ENCODE peak calls at places on chromosomes 7 and 10, in nine cellular contexts. M is kidney, C is prostate gland, G is Panc1, E is OCI-LY7, Y is mammary epithelial cell, Z is brain microvascular endothelial cell, L is spleen, J is tibial nerve. O is an unnamed sample.

GRCh38 chr10:118447478-118447877 is 105.4 kb upstream of the FAM204A start:
- DNase-seq in M (peak), C (peak), G (no peak), E (no peak), Y (peak), Z (no peak), L (no peak), J (peak), O (no peak)

GRCh38 chr7:18144171-18144570 is 116.5 kb upstream of the PRPS1L1 start:
- DNase-seq in M (no peak), C (no peak), G (no peak), E (no peak), Y (no peak), Z (no peak), L (no peak), J (no peak), O (no peak)

GRCh38 chr10:79905322-79906314 is 43.3 kb downstream of the SFTPD start:
- DNase-seq in M (no peak), C (no peak), G (no peak), E (no peak), Y (peak), Z (peak), L (no peak), J (no peak), O (no peak)

GRCh38 chr7:132854238-132854637 is 227.7 kb downstream of the CHCHD3 start:
- DNase-seq in M (no peak), C (no peak), G (no peak), E (no peak), Y (no peak), Z (no peak), L (no peak), J (no peak), O (no peak)

GRCh38 chr10:46050956-46051355 is 4.9 kb upstream of the MSMB start:
- DNase-seq in M (no peak), C (no peak), G (no peak), E (no peak), Y (peak), Z (no peak), L (no peak), J (no peak), O (peak)

GRCh38 chr7:96827701-96828100 is 118.1 kb upstream of the SEM1 start:
- DNase-seq in M (no peak), C (no peak), G (no peak), E (no peak), Y (no peak), Z (no peak), L (no peak), J (no peak), O (no peak)

GRCh38 chr10:71262027-71262426 is 49.7 kb downstream of the UNC5B start:
- DNase-seq in M (no peak), C (no peak), G (no peak), E (no peak), Y (no peak), Z (no peak), L (no peak), J (no peak), O (no peak)

GRCh38 chr10:44865289-44865671 is 45.9 kb upstream of the TMEM72 start:
- DNase-seq in M (no peak), C (no peak), G (no peak), E (no peak), Y (no peak), Z (no peak), L (no peak), J (peak), O (no peak)

GRCh38 chr10:108582387-108582786 is 1340.9 kb downstream of the XPNPEP1 start:
- DNase-seq in M (no peak), C (no peak), G (no peak), E (no peak), Y (no peak), Z (peak), L (no peak), J (no peak), O (peak)

GRCh38 chr10:66747451-66747850 is 178.4 kb upstream of the LRRTM3 start:
- DNase-seq in M (no peak), C (no peak), G (no peak), E (no peak), Y (peak), Z (peak), L (no peak), J (no peak), O (peak)

GRCh38 chr7:94620703-94621118 is 35.2 kb downstream of the SGCE start:
- DNase-seq in M (peak), C (peak), G (peak), E (no peak), Y (peak), Z (peak), L (peak), J (peak), O (peak)

GRCh38 chr7:151694828-151695580 is 175.3 kb upstream of the RHEB start:
- DNase-seq in M (peak), C (peak), G (no peak), E (no peak), Y (no peak), Z (no peak), L (peak), J (no peak), O (no peak)

GRCh38 chr7:44348300-44348699 is 22.9 kb upstream of the CAMK2B start:
- DNase-seq in M (no peak), C (no peak), G (no peak), E (peak), Y (no peak), Z (peak), L (no peak), J (no peak), O (peak)

GRCh38 chr10:49139866-49140195 is 6.0 kb upstream of the FAM170B start:
- DNase-seq in M (no peak), C (no peak), G (no peak), E (no peak), Y (peak), Z (peak), L (no peak), J (no peak), O (peak)

GRCh38 chr10:100904903-100905302 is 7.9 kb upstream of the SLF2 start:
- DNase-seq in M (no peak), C (no peak), G (no peak), E (no peak), Y (no peak), Z (no peak), L (no peak), J (no peak), O (no peak)

GRCh38 chr7:151968357-151968756 is 12.1 kb downstream of the GALNTL5 start:
- DNase-seq in M (no peak), C (no peak), G (no peak), E (no peak), Y (no peak), Z (no peak), L (no peak), J (peak), O (no peak)

GRCh38 chr10:660413-660979 is 29.0 kb downstream of the DIP2C start:
- DNase-seq in M (no peak), C (no peak), G (no peak), E (no peak), Y (no peak), Z (no peak), L (no peak), J (no peak), O (no peak)

GRCh38 chr7:122416316-122416925 is 111.9 kb upstream of the FEZF1 start:
- DNase-seq in M (no peak), C (no peak), G (no peak), E (no peak), Y (no peak), Z (peak), L (no peak), J (no peak), O (no peak)

GRCh38 chr7:69419928-69420327 is 178.3 kb upstream of the AUTS2 start:
- DNase-seq in M (no peak), C (no peak), G (no peak), E (no peak), Y (no peak), Z (no peak), L (no peak), J (no peak), O (no peak)

GRCh38 chr7:30935569-30935877 is 23.9 kb downstream of the AQP1 start:
- DNase-seq in M (no peak), C (no peak), G (no peak), E (no peak), Y (no peak), Z (no peak), L (no peak), J (no peak), O (no peak)

GRCh38 chr7:150857276-150858055 is 5.1 kb downstream of the AOC1 start:
- DNase-seq in M (no peak), C (no peak), G (no peak), E (no peak), Y (no peak), Z (no peak), L (no peak), J (no peak), O (no peak)

GRCh38 chr7:105690286-105690915 is 109.1 kb upstream of the EFCAB10 start:
- DNase-seq in M (no peak), C (no peak), G (no peak), E (no peak), Y (no peak), Z (no peak), L (no peak), J (no peak), O (no peak)

GRCh38 chr7:134900430-134900876 is 85.9 kb upstream of the AGBL3 start:
- DNase-seq in M (no peak), C (no peak), G (no peak), E (peak), Y (no peak), Z (no peak), L (no peak), J (no peak), O (no peak)

GRCh38 chr10:89535185-89536012 is at the start of gene SLC16A12:
- DNase-seq in M (peak), C (no peak), G (no peak), E (no peak), Y (no peak), Z (no peak), L (no peak), J (no peak), O (no peak)

GRCh38 chr7:100191775-100192174 is 14.1 kb downstream of the STAG3 start:
- DNase-seq in M (no peak), C (no peak), G (no peak), E (peak), Y (no peak), Z (peak), L (no peak), J (no peak), O (no peak)

GRCh38 chr10:100065084-100065660 is 16.5 kb downstream of the CPN1 start:
- DNase-seq in M (no peak), C (no peak), G (no peak), E (no peak), Y (no peak), Z (no peak), L (no peak), J (no peak), O (no peak)

GRCh38 chr7:70660154-70660818 is 471.7 kb upstream of the GALNT17 start:
- DNase-seq in M (no peak), C (no peak), G (no peak), E (no peak), Y (no peak), Z (no peak), L (peak), J (no peak), O (no peak)

GRCh38 chr10:48289652-48290238 is 15.2 kb upstream of the FRMPD2 start:
- DNase-seq in M (no peak), C (peak), G (peak), E (peak), Y (peak), Z (peak), L (no peak), J (peak), O (peak)

GRCh38 chr7:78130443-78131200 is 332.0 kb downstream of the PHTF2 start:
- DNase-seq in M (no peak), C (no peak), G (no peak), E (no peak), Y (no peak), Z (no peak), L (no peak), J (no peak), O (no peak)

GRCh38 chr10:92972066-92972870 is 88.3 kb upstream of the CYP26C1 start:
- DNase-seq in M (no peak), C (no peak), G (peak), E (no peak), Y (peak), Z (peak), L (no peak), J (no peak), O (peak)

GRCh38 chr7:130904031-130904757 is 170.2 kb upstream of the KLF14 start:
- DNase-seq in M (no peak), C (no peak), G (peak), E (no peak), Y (peak), Z (peak), L (no peak), J (no peak), O (peak)

GRCh38 chr10:119259345-119259744 is 52.0 kb downstream of the GRK5 start:
- DNase-seq in M (no peak), C (no peak), G (no peak), E (no peak), Y (no peak), Z (no peak), L (peak), J (no peak), O (no peak)

GRCh38 chr7:1693991-1694524 is 24.0 kb downstream of the ELFN1 start:
- DNase-seq in M (peak), C (no peak), G (no peak), E (no peak), Y (no peak), Z (peak), L (peak), J (no peak), O (no peak)

GRCh38 chr10:113665806-113666354 is 2.0 kb upstream of the NRAP start:
- DNase-seq in M (no peak), C (peak), G (no peak), E (no peak), Y (peak), Z (peak), L (no peak), J (no peak), O (peak)

GRCh38 chr10:129464251-129464650 is 2.8 kb upstream of the MGMT start:
- DNase-seq in M (no peak), C (no peak), G (no peak), E (no peak), Y (no peak), Z (no peak), L (peak), J (no peak), O (no peak)

GRCh38 chr10:76201962-76202361 is 770.5 kb downstream of the LRMDA start:
- DNase-seq in M (no peak), C (peak), G (no peak), E (no peak), Y (no peak), Z (no peak), L (no peak), J (no peak), O (no peak)
- TF ChIP-seq CTCF in M (no peak), C (no peak), G (no peak), E (no peak), Y (no peak), Z (no peak), L (no peak), J (no peak), O (no peak)

GRCh38 chr7:127995866-127996215 is 35.4 kb downstream of the LRRC4 start:
- DNase-seq in M (no peak), C (no peak), G (no peak), E (no peak), Y (no peak), Z (no peak), L (peak), J (no peak), O (no peak)

GRCh38 chr7:128000048-128000447 is 31.2 kb downstream of the LRRC4 start:
- DNase-seq in M (no peak), C (no peak), G (no peak), E (no peak), Y (no peak), Z (no peak), L (no peak), J (no peak), O (no peak)

GRCh38 chr7:127995157-127995865 is 35.9 kb downstream of the LRRC4 start:
- DNase-seq in M (no peak), C (no peak), G (no peak), E (no peak), Y (no peak), Z (no peak), L (no peak), J (peak), O (no peak)

GRCh38 chr7:127996253-127997071 is 34.8 kb downstream of the LRRC4 start:
- DNase-seq in M (no peak), C (no peak), G (no peak), E (no peak), Y (no peak), Z (no peak), L (no peak), J (no peak), O (no peak)

DNA sequence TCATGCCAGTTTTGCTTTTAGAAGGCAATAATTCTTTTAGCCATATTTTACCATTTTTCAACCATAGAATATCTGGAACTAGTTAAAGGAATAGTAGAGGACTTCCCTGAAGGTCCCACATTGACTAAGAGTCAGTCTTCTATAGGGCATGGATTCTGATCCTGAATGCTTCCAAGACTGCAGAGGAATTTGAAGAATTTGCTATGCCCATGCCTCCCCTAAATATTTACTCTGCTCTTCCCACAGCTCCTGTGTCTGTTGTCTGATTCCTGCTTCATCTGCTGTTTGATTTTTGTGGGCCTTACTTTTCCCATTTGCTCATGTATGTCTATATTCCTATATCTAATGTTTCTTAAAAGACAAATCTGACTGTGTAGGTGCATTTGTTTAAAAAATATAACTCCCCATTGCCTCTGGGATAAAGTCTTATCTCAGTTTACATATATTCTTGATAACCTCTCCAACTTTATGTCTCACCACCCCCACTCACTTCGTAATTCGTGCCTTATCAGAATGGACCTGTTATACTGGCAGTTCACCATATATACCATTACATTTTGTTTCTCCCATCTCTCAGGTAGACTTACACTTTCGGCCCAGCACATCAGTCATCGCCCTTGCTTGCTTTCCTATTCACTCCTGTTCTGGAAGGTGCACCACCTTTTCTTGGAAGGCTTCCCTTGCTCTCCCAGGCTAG is 33.9 kb downstream of the LRRC4 start:
- DNase-seq in M (no peak), C (no peak), G (no peak), E (no peak), Y (no peak), Z (no peak), L (no peak), J (no peak), O (no peak)
- H3K27ac ChIP-seq in M (no peak), C (no peak), G (no peak), E (no peak), Y (no peak), Z (no peak), L (no peak), J (no peak), O (no peak)

DNA sequence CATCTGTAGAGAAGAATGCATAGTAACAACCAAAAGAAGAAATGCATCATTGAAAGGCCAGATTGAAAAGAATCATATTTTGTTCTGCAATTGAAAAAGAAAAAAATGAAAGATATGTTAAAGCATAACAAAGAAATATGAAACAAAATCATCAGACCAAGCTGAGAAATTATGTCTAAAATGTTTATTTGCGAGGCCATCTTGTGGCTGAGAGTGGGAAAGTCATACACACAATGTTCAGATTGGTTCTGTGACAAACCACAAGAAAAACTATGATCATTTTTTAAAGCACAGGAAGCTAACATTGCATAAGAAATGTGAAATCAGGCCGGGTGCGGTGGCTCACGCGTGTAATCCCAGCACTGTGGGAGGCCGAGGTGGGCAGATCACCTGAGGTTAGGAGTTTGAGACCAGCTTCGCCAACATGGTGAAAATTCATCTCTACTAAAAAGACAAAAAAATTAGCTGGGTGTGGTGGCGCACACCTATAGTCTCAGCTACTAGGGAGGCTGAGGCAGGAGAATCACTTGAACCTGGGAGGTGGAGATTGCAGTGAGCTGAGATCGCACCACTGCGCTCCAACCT is 36.6 kb downstream of the ABCB5 start:
- DNase-seq in M (no peak), C (no peak), G (no peak), E (no peak), Y (no peak), Z (peak), L (no peak), J (peak), O (peak)
- TF ChIP-seq CTCF in M (peak), C (peak), G (peak), E (peak), Y (peak), Z (peak), L (no peak), J (peak), O (peak)

GRCh38 chr10:75062900-75063299 is 48.6 kb upstream of the SAMD8 start:
- DNase-seq in M (no peak), C (no peak), G (no peak), E (no peak), Y (no peak), Z (no peak), L (peak), J (no peak), O (no peak)
- H3K27ac ChIP-seq in M (no peak), C (no peak), G (no peak), E (no peak), Y (no peak), Z (no peak), L (no peak), J (no peak), O (no peak)

GRCh38 chr10:3412071-3412582 is 239.5 kb upstream of the PITRM1 start:
- DNase-seq in M (no peak), C (no peak), G (no peak), E (no peak), Y (no peak), Z (no peak), L (peak), J (no peak), O (no peak)
- TF ChIP-seq CTCF in M (no peak), C (no peak), G (no peak), E (no peak), Y (no peak), Z (no peak), L (no peak), J (no peak), O (no peak)

GRCh38 chr10:58515296-58515956 is 2.8 kb downstream of the BICC1 start:
- DNase-seq in M (no peak), C (no peak), G (no peak), E (no peak), Y (peak), Z (no peak), L (no peak), J (no peak), O (no peak)
- H3K27ac ChIP-seq in M (peak), C (no peak), G (no peak), E (no peak), Y (peak), Z (no peak), L (no peak), J (no peak), O (no peak)

O was measured in foreskin keratinocyte.